ENCODE peak calls at places on chromosome 12, in eight cellular contexts. Z is breast epithelium; F is midbrain; U is activated CD4-positive, alpha-beta T cell treated with anti-CD3 and anti-CD28 coated beads for 36 hours; L is CD4-positive, CD25-positive, alpha-beta regulatory T cell; S is H4; T is NCI-H1436; I is stomach. H is an unnamed sample.

GRCh38 chr12:12645485-12645884 is 33.8 kb downstream of the CREBL2 start:
- DNase-seq in Z (no peak), F (no peak), U (peak), L (peak), S (no peak), T (peak), I (no peak), H (no peak)

GRCh38 chr12:103501447-103501846 is 5.7 kb upstream of the C12orf42 start:
- DNase-seq in Z (no peak), F (no peak), U (no peak), L (no peak), S (no peak), T (no peak), I (no peak), H (no peak)

GRCh38 chr12:30908389-30909087 is 18.0 kb upstream of the TSPAN11 start:
- DNase-seq in Z (no peak), F (no peak), U (no peak), L (no peak), S (peak), T (no peak), I (no peak), H (no peak)

GRCh38 chr12:47997321-47997720 is 7.0 kb downstream of the COL2A1 start:
- DNase-seq in Z (no peak), F (no peak), U (no peak), L (no peak), S (no peak), T (no peak), I (peak), H (no peak)

GRCh38 chr12:104219361-104219892 is 3.8 kb downstream of the TXNRD1 start:
- DNase-seq in Z (no peak), F (no peak), U (no peak), L (no peak), S (peak), T (peak), I (no peak), H (no peak)

GRCh38 chr12:90543393-90543792 is 411.6 kb downstream of the CCER1 start:
- DNase-seq in Z (no peak), F (no peak), U (no peak), L (no peak), S (peak), T (no peak), I (no peak), H (no peak)

GRCh38 chr12:127149226-127149964 is 1117.6 kb upstream of the TMEM132C start:
- DNase-seq in Z (no peak), F (no peak), U (no peak), L (no peak), S (peak), T (no peak), I (no peak), H (no peak)

GRCh38 chr12:131773582-131774221 is 54.5 kb upstream of the MMP17 start:
- DNase-seq in Z (no peak), F (no peak), U (peak), L (no peak), S (no peak), T (no peak), I (no peak), H (no peak)

GRCh38 chr12:109387425-109388166 is 39.9 kb downstream of the MYO1H start:
- DNase-seq in Z (no peak), F (peak), U (no peak), L (no peak), S (peak), T (no peak), I (no peak), H (no peak)